ENCODE peak calls at places on chromosomes 1 and 21, in four cellular contexts. H is GM20000, G is astrocyte of the spinal cord, I is endothelial cell. S is an unnamed sample.

GRCh38 chr1:46558141-46558963 is 6.9 kb upstream of the KNCN start:
- DNase-seq in I (no peak), G (no peak), H (no peak), S (no peak)

GRCh38 chr1:182170941-182171461 is 109.5 kb upstream of the ZNF648 start:
- DNase-seq in G (no peak), H (peak; percentile 30), I (no peak), S (peak; percentile 36)

GRCh38 chr21:38983560-38983959 is 177.8 kb downstream of the ETS2 start:
- DNase-seq in G (no peak), I (no peak), H (no peak), S (no peak)

GRCh38 chr1:6098303-6099215 is 52.9 kb downstream of the KCNAB2 start:
- DNase-seq in I (no peak), H (no peak), G (peak; percentile 6), S (no peak)

GRCh38 chr1:219788091-219788490 is 140.3 kb downstream of the SLC30A10 start:
- DNase-seq in H (no peak), G (peak; percentile 41), I (no peak), S (no peak)

GRCh38 chr1:76330993-76331603 is 256.6 kb downstream of the ST6GALNAC3 start:
- DNase-seq in I (peak; percentile 33), H (peak; percentile 38), G (peak; percentile 79), S (peak; percentile 28)

GRCh38 chr1:40627987-40628902 is 37.2 kb downstream of the RIMS3 start:
- DNase-seq in H (no peak), G (no peak), I (no peak), S (peak; percentile 51)

GRCh38 chr21:29302340-29302991 is 3.7 kb downstream of the BACH1 start:
- DNase-seq in H (no peak), I (no peak), G (no peak), S (no peak)

GRCh38 chr1:15938628-15939161 is 37.2 kb downstream of the ZBTB17 start:
- DNase-seq in G (no peak), I (no peak), H (no peak), S (peak; percentile 32)

GRCh38 chr1:232172556-232172955 is 457.4 kb downstream of the SIPA1L2 start:
- DNase-seq in G (no peak), H (no peak), I (no peak), S (no peak)

GRCh38 chr1:156052862-156053769 is 482 bp downstream of the UBQLN4 start:
- DNase-seq in H (peak; percentile 84), G (peak; percentile 72), I (peak; percentile 78), S (peak; percentile 84)
- TF ChIP-seq CTCF in H (peak; percentile 39), G (peak; percentile 53), I (peak; percentile 8), S (peak; percentile 31)

DNA sequence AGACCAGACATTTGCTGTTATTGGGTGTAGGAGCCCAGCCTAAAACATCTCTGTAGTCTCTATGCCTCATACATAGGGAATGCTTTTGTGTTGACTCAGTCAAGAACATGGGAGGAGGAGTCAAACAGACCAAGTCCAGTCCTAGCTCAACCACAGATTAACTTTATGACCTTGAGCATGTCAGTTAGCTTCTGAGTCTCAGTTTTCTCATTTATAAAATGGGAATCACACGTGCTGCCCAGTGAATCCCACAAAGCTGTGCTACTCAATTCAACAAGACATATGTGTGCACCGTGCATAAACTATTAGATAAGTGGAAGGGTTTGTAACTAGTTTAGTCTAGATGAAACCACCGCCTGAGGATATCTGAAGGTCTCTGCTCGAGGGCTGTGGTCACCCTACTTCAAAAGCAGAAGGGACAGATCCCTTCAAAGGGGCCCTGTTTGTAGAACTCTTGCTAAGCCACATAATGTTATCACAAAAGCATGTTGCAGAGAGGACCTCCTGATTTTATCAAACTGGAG is 109.5 kb upstream of the NFIA start:
- DNase-seq in H (no peak), G (peak; percentile 86), I (no peak), S (no peak)
- TF ChIP-seq CTCF in H (no peak), G (no peak), I (no peak), S (no peak)

DNA sequence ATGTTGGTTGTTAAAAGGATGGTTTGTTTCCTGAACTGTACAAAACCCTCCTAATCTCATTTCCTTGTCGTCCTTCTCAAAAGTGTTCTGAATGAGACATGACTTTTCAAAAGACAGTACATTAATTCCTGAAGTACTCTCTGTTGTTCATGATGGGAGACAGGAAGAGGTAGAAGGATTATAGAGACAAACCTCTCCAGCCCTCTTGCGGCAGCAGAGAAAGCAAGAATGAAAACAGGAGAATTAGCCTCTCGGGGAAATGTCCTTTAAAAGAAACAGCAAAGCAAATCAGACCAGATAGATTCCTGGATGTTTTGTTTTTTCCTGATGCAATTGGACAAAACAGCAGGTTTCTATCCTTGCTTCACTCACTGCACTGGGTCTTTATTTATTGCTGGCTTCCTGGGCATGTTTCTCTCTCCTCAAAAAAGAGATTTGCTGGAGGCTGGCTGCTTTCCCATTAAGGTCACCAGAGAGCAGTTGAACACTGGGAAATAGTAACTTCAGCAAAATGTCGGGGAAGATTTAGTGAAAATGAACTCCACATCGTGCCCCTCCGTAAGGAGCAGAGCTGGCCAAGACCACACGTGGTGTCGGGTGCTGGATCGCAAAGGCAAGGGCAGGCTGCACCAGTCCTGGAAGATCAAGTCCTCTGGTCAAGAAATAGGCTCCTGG is 145.8 kb upstream of the SYT6 start:
- DNase-seq in H (no peak), G (peak; percentile 26), I (no peak), S (no peak)
- TF ChIP-seq CTCF in H (no peak), G (peak; percentile 42), I (no peak), S (no peak)

DNA sequence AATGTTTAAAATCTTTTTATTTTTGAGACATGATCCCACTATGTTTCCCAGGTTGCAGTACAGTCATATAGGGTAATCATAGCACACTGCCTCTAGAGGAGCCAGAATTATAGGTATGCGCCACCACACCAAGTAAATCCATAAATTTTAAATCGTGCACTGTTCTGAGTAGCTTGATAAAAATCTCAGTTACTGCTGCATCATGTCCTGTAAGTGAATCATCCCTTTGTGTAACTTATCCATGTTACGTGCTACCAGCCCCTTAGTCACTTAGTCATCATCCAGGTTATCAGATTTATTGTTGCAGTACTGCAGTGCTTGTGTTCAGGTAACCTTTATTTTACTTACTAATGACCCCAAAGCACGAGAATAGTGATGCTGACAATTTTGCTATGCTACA is 1770.9 kb downstream of the BRINP3 start:
- DNase-seq in I (no peak), G (peak; percentile 85), H (no peak), S (no peak)
- TF ChIP-seq CTCF in I (no peak), G (peak; percentile 9), H (no peak), S (no peak)

DNA sequence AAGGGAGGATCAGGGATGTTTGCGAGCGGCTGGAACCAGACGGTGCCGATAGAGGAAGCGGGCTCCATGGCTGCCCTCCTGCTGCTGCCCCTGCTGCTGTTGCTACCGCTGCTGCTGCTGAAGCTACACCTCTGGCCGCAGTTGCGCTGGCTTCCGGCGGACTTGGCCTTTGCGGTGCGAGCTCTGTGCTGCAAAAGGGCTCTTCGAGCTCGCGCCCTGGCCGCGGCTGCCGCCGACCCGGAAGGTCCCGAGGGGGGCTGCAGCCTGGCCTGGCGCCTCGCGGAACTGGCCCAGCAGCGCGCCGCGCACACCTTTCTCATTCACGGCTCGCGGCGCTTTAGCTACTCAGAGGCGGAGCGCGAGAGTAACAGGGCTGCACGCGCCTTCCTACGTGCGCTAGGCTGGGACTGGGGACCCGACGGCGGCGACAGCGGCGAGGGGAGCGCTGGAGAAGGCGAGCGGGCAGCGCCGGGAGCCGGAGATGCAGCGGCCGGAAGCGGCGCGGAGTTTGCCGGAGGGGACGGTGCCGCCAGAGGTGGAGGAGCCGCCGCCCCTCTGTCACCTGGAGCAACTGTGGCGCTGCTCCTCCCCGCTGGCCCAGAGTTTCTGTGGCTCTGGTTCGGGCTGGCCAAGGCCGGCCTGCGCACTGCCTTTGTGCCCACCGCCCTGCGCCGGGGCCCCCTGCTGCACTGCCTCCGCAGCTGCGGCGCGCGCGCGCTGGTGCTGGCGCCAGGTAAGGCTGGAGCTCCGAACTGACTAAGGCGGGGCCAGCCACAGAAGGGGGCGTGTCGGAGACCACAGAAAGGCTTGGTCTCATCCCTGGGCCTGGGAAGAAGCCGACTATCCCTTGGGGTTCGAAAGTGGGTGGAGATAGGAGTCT is 465 bp downstream of the SLC27A3 start:
- DNase-seq in G (no peak), H (peak; percentile 79), I (peak; percentile 53), S (peak; percentile 76)
- TF ChIP-seq CTCF in G (no peak), H (no peak), I (no peak), S (no peak)

DNA sequence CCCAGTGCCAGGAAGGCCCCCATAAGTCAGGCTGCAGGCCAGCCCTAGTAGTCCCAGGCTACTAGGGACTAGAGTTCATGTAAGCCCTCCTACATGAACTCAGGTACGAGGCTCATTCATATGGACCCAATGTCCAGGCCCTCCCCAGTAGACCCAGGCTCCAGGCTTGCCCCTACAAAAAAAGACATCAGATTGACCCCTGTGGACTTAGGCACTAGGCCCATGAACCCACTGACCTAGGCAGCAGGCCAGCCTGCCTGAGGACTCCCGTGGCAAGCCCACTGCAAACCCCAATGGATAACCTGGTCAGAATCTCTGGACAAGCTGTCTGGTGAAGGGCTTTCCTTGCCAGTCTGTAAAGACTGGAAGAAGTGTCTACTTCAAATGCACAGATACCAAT is 51.2 kb downstream of the TNNI3K start:
- DNase-seq in H (no peak), G (no peak), I (no peak), S (no peak)
- TF ChIP-seq CTCF in H (no peak), G (no peak), I (no peak), S (no peak)

DNA sequence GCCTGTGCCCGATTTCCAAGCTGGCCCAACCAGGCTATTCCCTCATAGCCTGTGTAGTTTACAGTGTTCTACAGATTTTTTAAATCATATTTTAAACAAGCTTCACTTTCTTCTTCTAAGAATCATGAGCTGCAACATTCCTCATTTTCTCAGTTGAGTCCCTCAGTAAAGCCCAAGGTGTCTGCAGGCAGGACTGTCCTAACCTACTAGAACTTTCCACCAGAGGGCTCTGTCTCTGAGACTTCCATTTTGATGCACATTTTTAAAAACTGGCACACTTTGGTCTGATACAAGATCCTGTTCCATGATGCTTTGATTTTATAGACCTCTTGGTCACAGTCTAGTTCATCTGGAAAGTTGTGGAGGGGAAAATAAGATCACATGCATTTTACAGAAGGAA is 21.6 kb upstream of the SLAMF6 start:
- DNase-seq in I (no peak), G (no peak), H (no peak), S (no peak)
- TF ChIP-seq CTCF in I (peak; percentile 21), G (peak; percentile 31), H (peak; percentile 11), S (peak; percentile 33)

GRCh38 chr1:2635271-2636010 is 2.6 kb upstream of the MMEL1 start:
- DNase-seq in I (no peak), G (no peak), H (no peak), S (peak; percentile 36)

GRCh38 chr1:2637472-2637871 is 4.7 kb upstream of the MMEL1 start:
- DNase-seq in I (no peak), H (no peak), G (no peak), S (peak; percentile 23)

GRCh38 chr1:2639203-2639602 is 6.4 kb upstream of the MMEL1 start:
- DNase-seq in H (no peak), I (no peak), G (no peak), S (no peak)

GRCh38 chr1:2638466-2639115 is 5.8 kb upstream of the MMEL1 start:
- DNase-seq in H (no peak), I (no peak), G (no peak), S (no peak)

DNA sequence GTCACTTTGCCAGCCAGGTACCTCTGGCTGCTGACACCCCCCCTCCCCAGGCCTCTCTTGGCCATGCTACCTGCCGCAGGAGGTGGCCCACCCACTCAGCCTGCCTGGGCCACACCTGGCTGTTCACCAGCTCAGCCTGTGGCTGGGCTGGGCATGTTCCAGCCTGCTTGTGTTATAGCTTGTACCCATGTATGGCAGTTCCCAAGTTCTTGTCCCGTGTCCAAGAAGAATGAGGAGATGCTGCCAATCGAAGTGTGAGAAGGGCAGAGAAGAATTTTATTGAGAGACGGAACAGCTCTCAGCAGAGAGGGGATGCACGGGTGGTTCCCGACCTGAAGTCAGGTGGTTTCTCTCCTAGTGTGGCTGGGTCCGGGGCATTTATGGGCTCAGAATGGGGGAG is 3.9 kb upstream of the MMEL1 start:
- DNase-seq in I (no peak), H (no peak), G (no peak), S (no peak)
- TF ChIP-seq CTCF in I (no peak), H (no peak), G (no peak), S (no peak)

S was measured in GM13976.